ENCODE peak calls at places on chromosomes 13 and 19, in eight cellular contexts. B is IMR-90; W is ovary; I is AG09309; M is SK-N-MC; V is uterus; U is cardiac fibroblast; P is activated T-cell treated with anti-CD3 and anti-CD28 coated beads, Interleukin-2, amount 50 U/mL, for 24 hours. F is an unnamed sample.

GRCh38 chr19:58407658-58408151 is 744 bp upstream of the ZNF584 start:
- DNase-seq in P (no peak), M (no peak), U (no peak), I (no peak), B (peak), W (peak), V (no peak), F (no peak)

GRCh38 chr13:59494560-59494970 is 669.2 kb downstream of the DIAPH3 start:
- DNase-seq in V (no peak), M (no peak), U (peak), I (no peak), W (peak), P (no peak), B (peak), F (no peak)

GRCh38 chr19:55273978-55274707 is 5.8 kb downstream of the HSPBP1 start:
- DNase-seq in P (no peak), V (no peak), M (no peak), W (no peak), U (no peak), I (no peak), B (no peak), F (no peak)

GRCh38 chr13:29435125-29435911 is 160.2 kb downstream of the SLC7A1 start:
- DNase-seq in P (no peak), U (peak), B (peak), W (no peak), V (peak), I (peak), M (no peak), F (no peak)

GRCh38 chr13:30866692-30867669 is 39.1 kb upstream of the MEDAG start:
- DNase-seq in V (no peak), I (no peak), P (no peak), U (no peak), W (peak), M (no peak), B (no peak), F (peak)

GRCh38 chr19:35216833-35217707 is 11.5 kb downstream of the FAM187B start:
- DNase-seq in M (no peak), V (no peak), I (no peak), B (no peak), W (no peak), P (peak), U (no peak), F (peak)

GRCh38 chr13:24328145-24328544 is 18.8 kb downstream of the C1QTNF9 start:
- DNase-seq in U (no peak), W (no peak), B (no peak), P (no peak), M (no peak), I (no peak), V (no peak), F (no peak)

GRCh38 chr19:47005873-47006272 is 13.8 kb upstream of the NPAS1 start:
- DNase-seq in I (no peak), M (no peak), V (no peak), B (no peak), P (no peak), U (no peak), W (no peak), F (no peak)

GRCh38 chr19:58409010-58409790 is 751 bp downstream of the ZNF584 start:
- DNase-seq in W (peak), I (no peak), B (peak), P (peak), U (peak), M (no peak), V (no peak), F (no peak)

GRCh38 chr13:100131863-100132574 is 43.1 kb downstream of the PCCA start:
- DNase-seq in I (peak), B (peak), W (no peak), M (no peak), V (no peak), P (no peak), U (peak), F (no peak)

F was measured in lower leg skin.